ENCODE peak calls at places on chromosomes 1 and 21, in four cellular contexts. Z, L, K and U are unnamed samples.

GRCh38 chr1:24910210-24910609 is 19.9 kb downstream of the RUNX3 start:
- DNase-seq in L (no peak), K (no peak), Z (no peak), U (no peak)

GRCh38 chr1:183804916-183805734 is at the start of gene RGL1:
- DNase-seq in K (peak; percentile 75), L (peak; percentile 43), Z (peak; percentile 76), U (peak; percentile 96)

GRCh38 chr1:221634606-221635005 is 107.3 kb downstream of the DUSP10 start:
- DNase-seq in L (no peak), Z (peak; percentile 12), K (peak; percentile 33), U (no peak)

GRCh38 chr1:160748877-160749269 is 9.8 kb downstream of the SLAMF7 start:
- DNase-seq in L (no peak), K (no peak), Z (no peak), U (peak; percentile 90)

GRCh38 chr1:52855584-52855983 is 13.0 kb downstream of the ZYG11A start:
- DNase-seq in L (no peak), Z (no peak), K (no peak), U (no peak)

GRCh38 chr1:87578464-87578863 is 249.8 kb downstream of the LMO4 start:
- DNase-seq in L (no peak), K (no peak), Z (no peak), U (no peak)

GRCh38 chr1:205301220-205301821 is 20.2 kb downstream of the NUAK2 start:
- DNase-seq in Z (peak; percentile 96), K (peak; percentile 97), L (peak; percentile 61), U (peak; percentile 77)

GRCh38 chr1:211589782-211590721 is 11.1 kb upstream of the SLC30A1 start:
- DNase-seq in L (no peak), Z (peak; percentile 90), K (peak; percentile 62), U (peak; percentile 81)

GRCh38 chr1:56715161-56715560 is 70.0 kb downstream of the PRKAA2 start:
- DNase-seq in L (no peak), K (peak; percentile 27), Z (peak; percentile 68), U (no peak)

GRCh38 chr1:16111771-16112557 is 38.5 kb upstream of the FAM131C start:
- DNase-seq in Z (peak; percentile 94), K (peak; percentile 87), L (no peak), U (no peak)

GRCh38 chr1:71046891-71047634 is 553 bp downstream of the PTGER3 start:
- DNase-seq in Z (no peak), K (no peak), L (no peak), U (peak; percentile 23)

GRCh38 chr1:230515451-230516145 is 89.5 kb upstream of the PGBD5 start:
- DNase-seq in K (no peak), L (no peak), Z (no peak), U (no peak)

GRCh38 chr1:62882161-62882560 is 98.2 kb downstream of the ATG4C start:
- DNase-seq in K (no peak), L (peak; percentile 15), Z (no peak), U (peak; percentile 42)

GRCh38 chr21:42674351-42674940 is 21.0 kb downstream of the PDE9A start:
- DNase-seq in K (no peak), Z (no peak), L (peak; percentile 24), U (no peak)

GRCh38 chr1:214282696-214283225 is 1.8 kb downstream of the SMYD2 start:
- DNase-seq in L (no peak), Z (no peak), K (no peak), U (no peak)

GRCh38 chr1:223189903-223190724 is 47.1 kb upstream of the TLR5 start:
- DNase-seq in K (peak; percentile 31), Z (peak; percentile 89), L (no peak), U (peak; percentile 62)

GRCh38 chr1:162854245-162854860 is 6.6 kb downstream of the CCDC190 start:
- DNase-seq in L (peak; percentile 58), K (peak; percentile 82), Z (peak; percentile 82), U (peak; percentile 79)

GRCh38 chr1:161824618-161825017 is 58.5 kb downstream of the ATF6 start:
- DNase-seq in L (no peak), K (no peak), Z (no peak), U (no peak)

GRCh38 chr21:41927727-41928409 is 25.9 kb downstream of the C2CD2 start:
- DNase-seq in L (no peak), K (no peak), Z (no peak), U (no peak)

GRCh38 chr1:117366281-117366981 is 818 bp upstream of the MAN1A2 start:
- DNase-seq in K (peak; percentile 60), Z (peak; percentile 62), L (peak; percentile 77), U (peak; percentile 77)

GRCh38 chr1:210024996-210025395 is 87.0 kb downstream of the SYT14 start:
- DNase-seq in L (no peak), K (no peak), Z (no peak), U (no peak)

GRCh38 chr1:31669433-31669785 is 24.7 kb upstream of the PEF1 start:
- DNase-seq in K (no peak), L (no peak), Z (no peak), U (no peak)

GRCh38 chr1:12703821-12704451 is 12.0 kb upstream of the AADACL3 start:
- DNase-seq in Z (no peak), L (no peak), K (no peak), U (peak; percentile 23)

GRCh38 chr1:164764333-164764732 is 205.3 kb downstream of the PBX1 start:
- DNase-seq in K (peak; percentile 42), Z (peak; percentile 63), L (no peak), U (no peak)

GRCh38 chr1:78275456-78275855 is 215.3 kb upstream of the PTGFR start:
- DNase-seq in K (peak; percentile 47), Z (peak; percentile 82), L (no peak), U (no peak)

GRCh38 chr1:25793585-25794170 is 6.3 kb upstream of the SELENON start:
- DNase-seq in Z (no peak), K (peak; percentile 12), L (no peak), U (no peak)

GRCh38 chr21:43362306-43362927 is 64.5 kb downstream of the SIK1 start:
- DNase-seq in K (peak; percentile 86), L (peak; percentile 26), Z (peak; percentile 71), U (peak; percentile 68)

GRCh38 chr1:174068000-174068399 is 45.8 kb upstream of the RC3H1 start:
- DNase-seq in L (no peak), K (peak; percentile 41), Z (peak; percentile 41), U (peak; percentile 51)

GRCh38 chr21:14603202-14603601 is 57.1 kb upstream of the SAMSN1 start:
- DNase-seq in K (peak; percentile 13), Z (peak; percentile 60), L (no peak), U (peak; percentile 58)

GRCh38 chr1:201714542-201715276 is 114.2 kb upstream of the IPO9 start:
- DNase-seq in L (no peak), K (peak; percentile 100), Z (peak; percentile 100), U (peak; percentile 99)

GRCh38 chr21:46012154-46012553 is 30.6 kb downstream of the COL6A1 start:
- DNase-seq in K (no peak), Z (no peak), L (no peak), U (no peak)

GRCh38 chr1:75487399-75487798 is 123.5 kb downstream of the SLC44A5 start:
- DNase-seq in L (no peak), K (no peak), Z (no peak), U (no peak)

DNA sequence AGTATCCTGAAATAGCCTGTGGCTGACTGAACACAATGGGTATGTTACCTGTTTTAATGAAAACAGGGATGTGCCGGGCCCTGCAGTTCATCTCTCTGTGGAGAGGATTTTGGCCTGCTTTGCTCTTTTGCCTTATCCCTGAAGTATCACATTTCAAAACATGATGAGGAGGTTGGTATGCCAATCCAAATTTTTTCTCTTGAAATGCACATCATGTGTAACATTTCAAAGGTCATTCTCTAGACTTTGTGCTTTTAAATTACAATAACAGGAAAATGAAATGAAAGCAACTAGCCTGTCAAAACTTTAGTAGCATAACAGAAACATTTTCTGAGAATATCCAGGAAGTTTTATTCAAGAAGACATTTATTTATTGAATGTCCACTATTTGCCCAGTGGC is 118.9 kb downstream of the SLC44A5 start:
- DNase-seq in Z (no peak), L (no peak), K (no peak), U (no peak)
- TF ChIP-seq CTCF in Z (no peak), L (no peak), K (no peak), U (no peak)

DNA sequence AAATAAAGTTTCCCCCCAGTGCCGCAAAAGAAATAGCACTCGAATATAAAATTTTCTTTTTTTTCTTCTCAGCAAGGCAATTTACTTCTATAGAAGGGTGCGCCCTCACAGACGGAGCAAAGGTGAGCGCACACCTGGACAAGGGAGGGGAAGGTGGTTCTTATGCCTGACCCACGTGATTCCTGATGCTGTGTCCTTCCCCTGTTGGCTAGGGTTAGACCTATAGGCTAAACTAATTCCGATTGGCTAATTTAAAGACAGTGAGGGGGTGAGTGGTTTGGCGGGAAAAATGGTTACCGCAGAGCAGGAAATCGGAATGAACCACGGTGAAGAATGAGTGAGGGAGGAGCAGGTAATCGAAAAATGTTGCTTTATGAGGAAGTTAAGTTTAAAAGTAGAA is 607 bp upstream of the FAAH start:
- DNase-seq in Z (no peak), L (no peak), K (no peak), U (no peak)
- TF ChIP-seq CTCF in Z (no peak), L (no peak), K (no peak), U (no peak)

DNA sequence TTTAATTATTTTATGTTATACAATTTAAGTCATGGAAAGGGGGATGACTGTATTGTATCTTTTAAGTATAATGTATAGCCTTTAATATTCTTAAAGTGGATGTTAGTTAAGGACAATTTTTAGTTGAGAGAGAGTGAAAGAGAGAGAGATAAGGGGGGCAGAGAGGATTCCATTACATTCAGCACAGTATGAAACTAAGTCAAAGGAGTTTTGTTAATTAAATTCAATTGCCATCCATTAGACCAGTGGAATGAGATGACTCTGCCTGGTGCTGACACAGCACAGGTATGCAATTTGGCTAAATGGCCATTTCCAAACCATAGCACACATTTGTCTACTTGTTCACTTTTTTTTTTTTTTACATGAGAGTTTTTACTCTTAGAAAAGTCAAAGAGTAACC is 27.5 kb downstream of the NFIA start:
- DNase-seq in L (no peak), Z (no peak), K (no peak), U (no peak)
- TF ChIP-seq CTCF in L (no peak), Z (no peak), K (no peak), U (no peak)

GRCh38 chr1:43776043-43776761 is 68.9 kb downstream of the ST3GAL3 start:
- DNase-seq in Z (peak; percentile 72), L (no peak), K (peak; percentile 89), U (peak; percentile 47)
- TF ChIP-seq CTCF in Z (no peak), L (no peak), K (no peak), U (no peak)

GRCh38 chr1:218164111-218164929 is 120.8 kb upstream of the RRP15 start:
- DNase-seq in L (peak; percentile 53), K (peak; percentile 12), Z (peak; percentile 26), U (peak; percentile 25)
- TF ChIP-seq CTCF in L (peak; percentile 48), K (no peak), Z (no peak), U (no peak)

DNA sequence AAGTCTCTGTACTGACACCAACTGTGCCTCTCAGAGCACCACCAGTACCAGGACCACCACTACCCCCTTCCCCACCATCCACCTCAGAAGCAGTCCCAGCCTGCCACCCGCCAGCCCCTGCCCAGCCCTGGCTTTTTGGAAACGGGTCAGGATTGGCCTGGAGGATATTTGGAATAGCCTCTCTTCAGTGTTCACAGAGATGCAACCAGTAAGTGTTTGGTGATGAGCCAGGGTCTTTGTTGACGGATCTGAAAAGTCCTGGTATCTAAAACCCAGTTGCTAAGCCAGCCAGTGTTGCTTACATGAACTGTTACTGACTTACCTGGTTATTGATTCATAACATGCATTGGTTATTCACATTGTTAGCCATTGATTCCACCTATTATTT is 1.1 kb downstream of the C1orf56 start:
- DNase-seq in L (no peak), K (no peak), Z (no peak), U (no peak)
- TF ChIP-seq CTCF in L (peak; percentile 8), K (no peak), Z (no peak), U (no peak)

GRCh38 chr1:27634982-27635362 is at the start of gene FGR:
- DNase-seq in L (no peak), K (no peak), Z (no peak), U (no peak)
- TF ChIP-seq CTCF in L (no peak), K (no peak), Z (no peak), U (no peak)

GRCh38 chr1:226549937-226550670 is 1.5 kb downstream of the STUM start:
- DNase-seq in Z (no peak), L (peak; percentile 5), K (no peak), U (peak; percentile 40)
- TF ChIP-seq CTCF in Z (no peak), L (peak; percentile 27), K (no peak), U (peak; percentile 17)